ENCODE peak calls at places on chromosomes 13 and 19, in four cellular contexts. One of them, this sample, is unnamed.

GRCh38 chr19:52735734-52736133 is 890 bp upstream of the ZNF611 start:
- DNase-seq in H1: peak
- DNase-seq in H9: peak
- DNase-seq in mesendoderm: peak
- DNase-seq in this sample: no peak

GRCh38 chr19:18778826-18779354 is 12.2 kb downstream of the COMP start:
- DNase-seq in mesendoderm: no peak
- DNase-seq in H9: no peak
- DNase-seq in H1: no peak
- DNase-seq in this sample: no peak

GRCh38 chr13:60944863-60945262 is 470.8 kb downstream of the PCDH20 start:
- DNase-seq in H1: no peak
- DNase-seq in H9: no peak
- DNase-seq in mesendoderm: no peak
- DNase-seq in this sample: no peak

GRCh38 chr19:49056101-49056901 is 1.2 kb downstream of the CGB7 start:
- DNase-seq in H9: peak
- DNase-seq in H1: peak
- DNase-seq in mesendoderm: peak
- DNase-seq in this sample: peak

GRCh38 chr19:10639836-10640235 is 14.3 kb upstream of the ILF3 start:
- DNase-seq in H9: no peak
- DNase-seq in mesendoderm: no peak
- DNase-seq in H1: no peak
- DNase-seq in this sample: no peak

GRCh38 chr19:9381367-9381785 is 18.6 kb downstream of the ZNF177 start:
- DNase-seq in H1: no peak
- DNase-seq in H9: no peak
- DNase-seq in mesendoderm: peak
- DNase-seq in this sample: no peak

GRCh38 chr19:32324631-32325215 is 20.7 kb upstream of the ZNF507 start:
- DNase-seq in H9: no peak
- DNase-seq in mesendoderm: no peak
- DNase-seq in H1: no peak
- DNase-seq in this sample: peak

GRCh38 chr19:49422407-49423277 is 599 bp downstream of the PTH2 start:
- DNase-seq in H9: peak
- DNase-seq in H1: peak
- DNase-seq in mesendoderm: peak
- DNase-seq in this sample: peak

GRCh38 chr13:113852536-113853517 is 11.0 kb downstream of the GAS6 start:
- DNase-seq in H9: peak
- DNase-seq in mesendoderm: no peak
- DNase-seq in H1: peak
- DNase-seq in this sample: no peak

GRCh38 chr19:19297759-19298158 is 22.6 kb downstream of the SUGP1 start:
- DNase-seq in mesendoderm: no peak
- DNase-seq in H9: no peak
- DNase-seq in H1: no peak
- DNase-seq in this sample: no peak

GRCh38 chr19:51552996-51553725 is 17.9 kb upstream of the ZNF175 start:
- DNase-seq in mesendoderm: peak
- DNase-seq in H9: peak
- DNase-seq in H1: peak
- DNase-seq in this sample: peak

GRCh38 chr19:31179471-31179852 is 169.8 kb downstream of the TSHZ3 start:
- DNase-seq in mesendoderm: no peak
- DNase-seq in H1: no peak
- DNase-seq in H9: no peak
- DNase-seq in this sample: no peak

GRCh38 chr13:60392136-60392535 is 4.9 kb upstream of the TDRD3 start:
- DNase-seq in H1: no peak
- DNase-seq in mesendoderm: no peak
- DNase-seq in H9: no peak
- DNase-seq in this sample: no peak

GRCh38 chr13:80830431-80830830 is 489.5 kb upstream of the SPRY2 start:
- DNase-seq in mesendoderm: no peak
- DNase-seq in H1: no peak
- DNase-seq in H9: no peak
- DNase-seq in this sample: no peak

GRCh38 chr19:23887642-23888041 is 27.0 kb upstream of the ZNF726 start:
- DNase-seq in H9: no peak
- DNase-seq in H1: no peak
- DNase-seq in mesendoderm: no peak
- DNase-seq in this sample: no peak

GRCh38 chr19:21434967-21435544 is 38.1 kb downstream of the ZNF493 start:
- DNase-seq in mesendoderm: no peak
- DNase-seq in H1: no peak
- DNase-seq in H9: no peak
- DNase-seq in this sample: no peak

DNA sequence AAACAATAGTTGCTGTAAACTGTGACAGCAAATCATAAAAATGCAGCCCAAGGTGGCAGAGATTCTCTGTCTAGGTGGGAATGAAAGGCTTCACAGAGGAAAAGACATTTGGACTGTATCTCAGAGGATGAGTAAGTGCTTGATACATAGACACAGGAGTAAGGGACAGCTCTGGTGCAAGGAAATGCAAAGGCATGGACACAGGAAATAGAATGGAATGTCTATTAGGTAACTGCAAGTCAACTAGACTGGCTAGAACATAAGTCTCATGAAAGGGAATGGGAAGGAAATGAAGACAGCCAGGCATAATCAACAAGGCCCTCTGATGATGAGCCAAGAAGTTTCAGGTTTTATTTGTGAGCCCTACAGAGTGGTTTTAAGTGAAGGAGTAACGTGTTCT is 321.7 kb downstream of the SUCLA2 start:
- DNase-seq in H1: no peak
- DNase-seq in H9: no peak
- DNase-seq in mesendoderm: no peak
- DNase-seq in this sample: peak
- H3K56ac ChIP-seq in H1: no peak
- H3K56ac ChIP-seq in H9: no peak
- H3K56ac ChIP-seq in mesendoderm: no peak
- H3K56ac ChIP-seq in this sample: no peak

GRCh38 chr13:75194717-75195116 is 287.3 kb downstream of the TBC1D4 start:
- DNase-seq in H1: no peak
- DNase-seq in mesendoderm: no peak
- DNase-seq in H9: no peak
- DNase-seq in this sample: no peak

GRCh38 chr13:75197803-75198202 is 284.2 kb downstream of the TBC1D4 start:
- DNase-seq in H9: no peak
- DNase-seq in H1: no peak
- DNase-seq in mesendoderm: peak
- DNase-seq in this sample: no peak

GRCh38 chr13:75195479-75196111 is 286.4 kb downstream of the TBC1D4 start:
- DNase-seq in mesendoderm: peak
- DNase-seq in H9: no peak
- DNase-seq in H1: no peak
- DNase-seq in this sample: no peak

GRCh38 chr13:75196112-75196855 is 285.7 kb downstream of the TBC1D4 start:
- DNase-seq in H9: no peak
- DNase-seq in H1: no peak
- DNase-seq in mesendoderm: no peak
- DNase-seq in this sample: peak
- H3K56ac ChIP-seq in H9: no peak
- H3K56ac ChIP-seq in H1: no peak
- H3K56ac ChIP-seq in mesendoderm: no peak
- H3K56ac ChIP-seq in this sample: no peak

GRCh38 chr19:16850133-16850532 is 20.9 kb downstream of the SIN3B start:
- DNase-seq in H9: no peak
- DNase-seq in H1: no peak
- DNase-seq in mesendoderm: no peak
- DNase-seq in this sample: peak
- H3K56ac ChIP-seq in H9: no peak
- H3K56ac ChIP-seq in H1: no peak
- H3K56ac ChIP-seq in mesendoderm: no peak
- H3K56ac ChIP-seq in this sample: peak

DNA sequence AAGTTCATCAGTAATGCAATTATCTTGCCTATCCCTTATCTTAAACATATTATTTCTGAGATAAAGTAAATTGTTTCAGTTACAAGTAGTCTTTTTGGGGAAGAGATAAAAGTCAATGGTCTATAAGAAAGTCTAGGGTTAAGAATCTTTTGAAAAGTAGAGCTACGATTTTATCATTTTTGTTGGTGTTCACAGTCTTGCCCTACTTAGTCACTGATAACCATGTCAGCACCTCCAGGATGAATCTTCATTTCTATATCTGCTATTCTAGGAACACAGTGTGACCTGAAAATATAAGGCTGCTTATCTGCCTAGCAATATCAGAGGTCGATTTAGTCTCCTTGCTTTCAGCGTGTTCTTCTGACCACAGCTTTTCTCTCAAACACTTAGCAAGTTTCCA is 1676.5 kb upstream of the PRR20A start:
- DNase-seq in H1: no peak
- DNase-seq in mesendoderm: peak
- DNase-seq in H9: no peak
- DNase-seq in this sample: no peak
- H3K56ac ChIP-seq in H1: no peak
- H3K56ac ChIP-seq in mesendoderm: no peak
- H3K56ac ChIP-seq in H9: no peak
- H3K56ac ChIP-seq in this sample: no peak

GRCh38 chr13:25860862-25861261 is 191.0 kb downstream of the SHISA2 start:
- DNase-seq in H9: no peak
- DNase-seq in mesendoderm: no peak
- DNase-seq in H1: no peak
- DNase-seq in this sample: peak
- H3K56ac ChIP-seq in H9: no peak
- H3K56ac ChIP-seq in mesendoderm: no peak
- H3K56ac ChIP-seq in H1: no peak
- H3K56ac ChIP-seq in this sample: no peak

GRCh38 chr13:20037908-20038307 is 79.4 kb downstream of the ZMYM2 start:
- DNase-seq in H1: no peak
- DNase-seq in mesendoderm: no peak
- DNase-seq in H9: no peak
- DNase-seq in this sample: no peak
- H3K56ac ChIP-seq in H1: no peak
- H3K56ac ChIP-seq in mesendoderm: no peak
- H3K56ac ChIP-seq in H9: no peak
- H3K56ac ChIP-seq in this sample: no peak

GRCh38 chr13:66586489-66586888 is 643.6 kb downstream of the PCDH9 start:
- DNase-seq in mesendoderm: no peak
- DNase-seq in H9: no peak
- DNase-seq in H1: no peak
- DNase-seq in this sample: no peak
- H3K56ac ChIP-seq in mesendoderm: no peak
- H3K56ac ChIP-seq in H9: no peak
- H3K56ac ChIP-seq in H1: no peak
- H3K56ac ChIP-seq in this sample: no peak

This sample was measured in IMR-90.